ENCODE peak calls at places on chromosomes 12 and 14, in ten cellular contexts. X, W, N, G, T, O, A, E, R and J are unnamed samples.

GRCh38 chr12:107593713-107594381 is 91.8 kb upstream of the PWP1 start:
- DNase-seq in W (no peak), T (no peak), N (no peak), R (no peak), A (no peak), O (no peak), G (no peak), X (no peak), E (no peak), J (peak)

GRCh38 chr14:92934196-92935085 is 11.5 kb downstream of the CHGA start:
- DNase-seq in T (no peak), R (no peak), W (no peak), E (no peak), A (no peak), G (no peak), N (no peak), O (no peak), X (no peak), J (no peak)

GRCh38 chr12:126708492-126708896 is 1558.5 kb upstream of the TMEM132C start:
- DNase-seq in N (no peak), O (peak), W (peak), T (no peak), X (no peak), R (no peak), A (no peak), G (no peak), E (no peak), J (no peak)

GRCh38 chr12:49930515-49931288 is 19.8 kb upstream of the AQP2 start:
- DNase-seq in W (no peak), T (no peak), X (no peak), O (peak), G (peak), N (no peak), E (no peak), R (no peak), A (no peak), J (peak)

GRCh38 chr12:66160704-66161103 is 9.1 kb downstream of the TMBIM4 start:
- DNase-seq in W (no peak), X (no peak), O (no peak), T (no peak), R (no peak), N (no peak), E (no peak), G (no peak), A (no peak), J (no peak)

GRCh38 chr12:8890313-8891084 is 23.8 kb upstream of the PHC1 start:
- DNase-seq in G (peak), X (no peak), W (peak), O (peak), T (no peak), R (no peak), E (peak), N (peak), A (peak), J (peak)

GRCh38 chr12:27460471-27460978 is 14.0 kb downstream of the SMCO2 start:
- DNase-seq in N (no peak), R (no peak), E (no peak), X (no peak), W (peak), A (peak), O (peak), G (no peak), T (no peak), J (peak)

GRCh38 chr14:91755560-91755959 is 23.7 kb upstream of the CATSPERB start:
- DNase-seq in A (no peak), W (no peak), E (no peak), X (no peak), N (no peak), G (no peak), O (no peak), R (no peak), T (no peak), J (peak)

GRCh38 chr12:26728205-26729050 is 104.6 kb downstream of the ITPR2 start:
- DNase-seq in R (no peak), A (no peak), W (peak), T (no peak), X (no peak), E (no peak), O (no peak), N (no peak), G (no peak), J (no peak)

GRCh38 chr14:57865450-57866198 is at the start of gene SLC35F4:
- DNase-seq in G (peak), E (peak), R (no peak), O (peak), W (peak), A (no peak), T (peak), N (peak), X (no peak), J (peak)

GRCh38 chr12:40312982-40313576 is 88.3 kb downstream of the LRRK2 start:
- DNase-seq in X (no peak), G (peak), A (no peak), W (no peak), N (no peak), R (no peak), E (no peak), O (peak), T (no peak), J (no peak)

GRCh38 chr12:58502236-58502635 is 418.1 kb downstream of the LRIG3 start:
- DNase-seq in T (no peak), O (peak), R (no peak), A (no peak), X (no peak), E (peak), W (no peak), N (no peak), G (no peak), J (no peak)

GRCh38 chr14:55951366-55952206 is 166.6 kb upstream of the PELI2 start:
- DNase-seq in G (no peak), E (no peak), A (no peak), R (no peak), T (no peak), W (no peak), O (no peak), N (no peak), X (no peak), J (no peak)